ENCODE peak calls at places on chromosomes 16 and 17, in six cellular contexts. R is endothelial cell of umbilical vein, Q is HepG2, M is A549, J is K562, N is NB4. I is an unnamed sample.

GRCh38 chr17:80760501-80760900 is 215.9 kb downstream of the RPTOR start:
- DNase-seq in R (peak; percentile 48), Q (no peak), M (no peak), J (no peak), N (peak; percentile 50), I (peak; percentile 40)

GRCh38 chr17:47231334-47231733 is 22.2 kb downstream of the MYL4 start:
- DNase-seq in R (no peak), Q (no peak), M (no peak), J (no peak), N (no peak), I (peak; percentile 30)

GRCh38 chr17:1095093-1095852 is 84.5 kb downstream of the ABR start:
- DNase-seq in R (no peak), Q (no peak), M (no peak), J (no peak), N (peak; percentile 78), I (no peak)

GRCh38 chr17:50863221-50863843 is 2.8 kb downstream of the TOB1 start:
- DNase-seq in R (peak; percentile 28), Q (peak; percentile 66), M (peak; percentile 81), J (peak; percentile 63), N (peak; percentile 64), I (no peak)

GRCh38 chr17:66468241-66469087 is 166.1 kb downstream of the PRKCA start:
- DNase-seq in R (peak; percentile 51), Q (peak; percentile 27), M (peak; percentile 27), J (peak; percentile 88), N (peak; percentile 86), I (peak; percentile 1)

GRCh38 chr16:10253344-10253855 is 71.2 kb upstream of the GRIN2A start:
- DNase-seq in R (no peak), Q (no peak), M (no peak), J (no peak), N (no peak), I (no peak)

GRCh38 chr16:10933865-10934264 is 8.4 kb downstream of the DEXI start:
- DNase-seq in R (no peak), Q (no peak), M (no peak), J (no peak), N (no peak), I (no peak)

GRCh38 chr17:67800495-67800928 is 24.8 kb upstream of the BPTF start:
- DNase-seq in R (peak; percentile 85), Q (peak; percentile 83), M (peak; percentile 86), J (peak; percentile 90), N (peak; percentile 82), I (peak; percentile 59)

GRCh38 chr17:71919181-71919580 is 201.6 kb upstream of the SOX9 start:
- DNase-seq in R (no peak), Q (no peak), M (no peak), J (no peak), N (no peak), I (no peak)

GRCh38 chr16:67142342-67142741 is 8.5 kb downstream of the B3GNT9 start:
- DNase-seq in R (no peak), Q (no peak), M (no peak), J (no peak), N (no peak), I (no peak)

GRCh38 chr17:28726396-28726911 is 421 bp upstream of the TLCD1 start:
- DNase-seq in R (no peak), Q (peak; percentile 48), M (peak; percentile 73), J (peak; percentile 87), N (peak; percentile 79), I (no peak)

GRCh38 chr17:2835791-2836190 is 39.6 kb downstream of the RAP1GAP2 start:
- DNase-seq in R (no peak), Q (no peak), M (no peak), J (no peak), N (no peak), I (no peak)

GRCh38 chr17:2841606-2842005 is 45.4 kb downstream of the RAP1GAP2 start:
- DNase-seq in R (no peak), Q (no peak), M (no peak), J (no peak), N (no peak), I (no peak)

GRCh38 chr17:2842464-2842863 is 46.2 kb downstream of the RAP1GAP2 start:
- DNase-seq in R (no peak), Q (no peak), M (no peak), J (no peak), N (no peak), I (no peak)

GRCh38 chr17:2837147-2837561 is 40.9 kb downstream of the RAP1GAP2 start:
- DNase-seq in R (no peak), Q (no peak), M (no peak), J (no peak), N (peak; percentile 66), I (no peak)
- TF ChIP-seq MYC in R (no peak), Q (no peak), M (no peak), J (no peak), N (no peak), I (no peak)

DNA sequence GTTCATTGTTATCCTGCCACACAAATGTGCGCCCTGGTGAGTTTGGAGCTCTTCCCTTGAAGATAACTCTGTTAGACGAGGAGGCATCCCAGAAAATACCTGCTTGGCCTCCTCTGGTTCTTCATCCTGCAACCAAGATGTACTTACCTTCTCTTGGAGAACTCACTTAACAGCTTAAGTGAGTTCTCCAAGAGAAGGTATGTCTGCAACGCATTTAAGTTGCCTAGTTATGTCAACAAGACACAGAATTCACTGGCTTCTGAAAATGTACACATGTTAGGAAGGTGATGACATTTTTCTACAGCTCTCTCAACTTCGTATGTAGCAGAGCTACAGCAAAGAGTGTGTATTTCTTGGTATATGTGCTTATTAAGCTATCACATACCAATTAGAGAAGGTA is 78.6 kb upstream of the NOG start:
- DNase-seq in R (no peak), Q (no peak), M (no peak), J (no peak), N (no peak), I (no peak)
- TF ChIP-seq MYC in R (no peak), Q (no peak), M (no peak), J (no peak), N (no peak), I (no peak)

GRCh38 chr17:46008591-46008990 is 9.5 kb downstream of the STH start:
- DNase-seq in R (no peak), Q (no peak), M (no peak), J (no peak), N (no peak), I (no peak)

GRCh38 chr17:46010597-46011186 is 11.6 kb downstream of the STH start:
- DNase-seq in R (no peak), Q (peak; percentile 53), M (peak; percentile 78), J (peak; percentile 47), N (no peak), I (no peak)

GRCh38 chr17:46011711-46012505 is 12.9 kb downstream of the STH start:
- DNase-seq in R (no peak), Q (no peak), M (no peak), J (no peak), N (no peak), I (no peak)

GRCh38 chr17:46007461-46007965 is 8.5 kb downstream of the STH start:
- DNase-seq in R (no peak), Q (no peak), M (no peak), J (no peak), N (no peak), I (no peak)

DNA sequence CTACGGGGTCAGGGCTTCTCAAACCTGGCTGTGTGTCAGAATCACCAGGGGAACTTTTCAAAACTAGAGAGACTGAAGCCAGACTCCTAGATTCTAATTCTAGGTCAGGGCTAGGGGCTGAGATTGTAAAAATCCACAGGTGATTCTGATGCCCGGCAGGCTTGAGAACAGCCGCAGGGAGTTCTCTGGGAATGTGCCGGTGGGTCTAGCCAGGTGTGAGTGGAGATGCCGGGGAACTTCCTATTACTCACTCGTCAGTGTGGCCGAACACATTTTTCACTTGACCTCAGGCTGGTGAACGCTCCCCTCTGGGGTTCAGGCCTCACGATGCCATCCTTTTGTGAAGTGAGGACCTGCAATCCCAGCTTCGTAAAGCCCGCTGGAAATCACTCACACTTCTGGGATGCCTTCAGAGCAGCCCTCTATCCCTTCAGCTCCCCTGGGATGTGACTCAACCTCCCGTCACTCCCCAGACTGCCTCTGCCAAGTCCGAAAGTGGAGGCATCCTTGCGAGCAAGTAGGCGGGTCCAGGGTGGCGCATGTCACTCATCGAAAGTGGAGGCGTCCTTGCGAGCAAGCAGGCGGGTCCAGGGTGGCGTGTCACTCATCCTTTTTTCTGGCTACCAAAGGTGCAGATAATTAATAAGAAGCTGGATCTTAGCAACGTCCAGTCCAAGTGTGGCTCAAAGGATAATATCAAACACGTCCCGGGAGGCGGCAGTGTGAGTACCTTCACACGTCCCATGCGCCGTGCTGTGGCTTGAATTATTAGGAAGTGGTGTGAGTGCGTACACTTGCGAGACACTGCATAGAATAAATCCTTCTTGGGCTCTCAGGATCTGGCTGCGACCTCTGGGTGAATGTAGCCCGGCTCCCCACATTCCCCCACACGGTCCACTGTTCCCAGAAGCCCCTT is 10.9 kb downstream of the STH start:
- DNase-seq in R (no peak), Q (no peak), M (peak; percentile 73), J (peak; percentile 30), N (peak; percentile 46), I (no peak)
- TF ChIP-seq MYC in R (no peak), Q (no peak), M (no peak), J (no peak), N (no peak), I (no peak)

DNA sequence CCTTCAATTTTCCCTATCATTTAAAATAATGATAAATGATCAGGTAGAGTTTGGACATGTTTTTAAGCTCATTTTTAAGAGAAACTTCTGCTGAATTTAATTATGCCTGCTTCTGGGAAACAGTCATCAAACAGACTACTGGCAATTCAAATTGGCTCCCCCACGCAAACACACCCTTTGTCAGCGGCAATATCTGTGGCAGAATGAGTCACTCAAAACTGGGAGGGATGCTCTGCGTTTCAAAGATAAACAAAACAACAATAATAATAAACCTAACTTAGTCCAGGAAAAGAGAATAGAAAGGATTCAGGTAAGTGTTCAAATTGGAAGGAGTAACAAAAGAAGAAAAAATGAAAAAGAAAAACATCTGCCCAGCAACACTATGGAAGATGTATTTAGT is 108.1 kb upstream of the ERCC4 start:
- DNase-seq in R (no peak), Q (no peak), M (no peak), J (peak; percentile 10), N (no peak), I (no peak)
- TF ChIP-seq MYC in R (no peak), Q (no peak), M (no peak), J (no peak), N (no peak), I (no peak)

GRCh38 chr16:79358188-79358587 is 242.3 kb downstream of the MAF start:
- DNase-seq in R (no peak), Q (no peak), M (no peak), J (no peak), N (no peak), I (no peak)
- TF ChIP-seq MYC in R (no peak), Q (no peak), M (no peak), J (no peak), N (no peak), I (no peak)

GRCh38 chr16:2895813-2896212 is 12.8 kb downstream of the FLYWCH2 start:
- DNase-seq in R (no peak), Q (peak; percentile 16), M (peak; percentile 55), J (no peak), N (no peak), I (no peak)
- TF ChIP-seq MYC in R (no peak), Q (no peak), M (no peak), J (no peak), N (no peak), I (no peak)